ENCODE peak calls at places on chromosomes 7 and 10, in eight cellular contexts. One of them, this sample, is unnamed. For H3K4me1 and H3K9me3, the result is how much of the 10 kb centered on the place peaks cover.

GRCh38 chr7:99030145-99030856 is 113.6 kb downstream of the SMURF1 start:
- DNase-seq in adrenal gland: peak
- DNase-seq in breast epithelium: peak
- DNase-seq in tibial artery: no peak
- DNase-seq in iPS DF 6.9: no peak
- DNase-seq in MM.1S: no peak
- DNase-seq in right cardiac atrium: no peak
- DNase-seq in HCT116: no peak
- DNase-seq in this sample: no peak

GRCh38 chr10:86681047-86681446 is 12.7 kb downstream of the LDB3 start:
- DNase-seq in adrenal gland: no peak
- DNase-seq in breast epithelium: no peak
- DNase-seq in tibial artery: no peak
- DNase-seq in iPS DF 6.9: no peak
- DNase-seq in MM.1S: no peak
- DNase-seq in right cardiac atrium: peak
- DNase-seq in HCT116: no peak
- DNase-seq in this sample: no peak

GRCh38 chr10:78199019-78199418 is 165.4 kb downstream of the RPS24 start:
- DNase-seq in adrenal gland: no peak
- DNase-seq in breast epithelium: no peak
- DNase-seq in tibial artery: no peak
- DNase-seq in iPS DF 6.9: no peak
- DNase-seq in MM.1S: no peak
- DNase-seq in right cardiac atrium: no peak
- DNase-seq in HCT116: no peak
- DNase-seq in this sample: no peak

GRCh38 chr10:30114871-30115270 is 55.5 kb upstream of the JCAD start:
- DNase-seq in adrenal gland: no peak
- DNase-seq in breast epithelium: no peak
- DNase-seq in tibial artery: peak
- DNase-seq in iPS DF 6.9: no peak
- DNase-seq in MM.1S: no peak
- DNase-seq in right cardiac atrium: no peak
- DNase-seq in HCT116: no peak
- DNase-seq in this sample: no peak

GRCh38 chr10:95567903-95568630 is 6.9 kb upstream of the SORBS1 start:
- DNase-seq in adrenal gland: no peak
- DNase-seq in breast epithelium: no peak
- DNase-seq in tibial artery: no peak
- DNase-seq in iPS DF 6.9: no peak
- DNase-seq in MM.1S: no peak
- DNase-seq in right cardiac atrium: no peak
- DNase-seq in HCT116: no peak
- DNase-seq in this sample: peak

GRCh38 chr7:8564296-8564695 is 130.9 kb downstream of the NXPH1 start:
- DNase-seq in adrenal gland: no peak
- DNase-seq in breast epithelium: no peak
- DNase-seq in tibial artery: no peak
- DNase-seq in iPS DF 6.9: no peak
- DNase-seq in MM.1S: no peak
- DNase-seq in right cardiac atrium: no peak
- DNase-seq in HCT116: no peak
- DNase-seq in this sample: no peak

GRCh38 chr7:135761751-135762488 is 13.3 kb upstream of the FAM180A start:
- DNase-seq in adrenal gland: peak
- DNase-seq in breast epithelium: no peak
- DNase-seq in tibial artery: peak
- DNase-seq in iPS DF 6.9: no peak
- DNase-seq in MM.1S: no peak
- DNase-seq in right cardiac atrium: no peak
- DNase-seq in HCT116: no peak
- DNase-seq in this sample: no peak

GRCh38 chr10:48946891-48947500 is 7.4 kb upstream of the LRRC18 start:
- DNase-seq in adrenal gland: no peak
- DNase-seq in breast epithelium: no peak
- DNase-seq in tibial artery: no peak
- DNase-seq in iPS DF 6.9: no peak
- DNase-seq in MM.1S: no peak
- DNase-seq in right cardiac atrium: no peak
- DNase-seq in HCT116: no peak
- DNase-seq in this sample: no peak

GRCh38 chr7:33334349-33334748 is 205.0 kb downstream of the BBS9 start:
- DNase-seq in adrenal gland: no peak
- DNase-seq in breast epithelium: no peak
- DNase-seq in tibial artery: no peak
- DNase-seq in iPS DF 6.9: peak
- DNase-seq in MM.1S: no peak
- DNase-seq in right cardiac atrium: no peak
- DNase-seq in HCT116: peak
- DNase-seq in this sample: peak

GRCh38 chr10:79446451-79447020 is 1.1 kb upstream of the ZCCHC24 start:
- DNase-seq in adrenal gland: peak
- DNase-seq in breast epithelium: peak
- DNase-seq in tibial artery: peak
- DNase-seq in iPS DF 6.9: no peak
- DNase-seq in MM.1S: no peak
- DNase-seq in right cardiac atrium: peak
- DNase-seq in HCT116: no peak
- DNase-seq in this sample: peak

GRCh38 chr10:618229-618989 is 71.1 kb downstream of the DIP2C start:
- DNase-seq in adrenal gland: no peak
- DNase-seq in breast epithelium: no peak
- DNase-seq in tibial artery: no peak
- DNase-seq in iPS DF 6.9: no peak
- DNase-seq in MM.1S: no peak
- DNase-seq in right cardiac atrium: no peak
- DNase-seq in HCT116: no peak
- DNase-seq in this sample: no peak

GRCh38 chr7:92955081-92955480 is 118.7 kb upstream of the CDK6 start:
- DNase-seq in adrenal gland: no peak
- DNase-seq in breast epithelium: no peak
- DNase-seq in tibial artery: no peak
- DNase-seq in iPS DF 6.9: no peak
- DNase-seq in MM.1S: no peak
- DNase-seq in right cardiac atrium: no peak
- DNase-seq in HCT116: no peak
- DNase-seq in this sample: no peak

GRCh38 chr10:3136763-3137611 is 35.6 kb downstream of the PITRM1 start:
- DNase-seq in adrenal gland: no peak
- DNase-seq in breast epithelium: no peak
- DNase-seq in tibial artery: peak
- DNase-seq in iPS DF 6.9: no peak
- DNase-seq in MM.1S: no peak
- DNase-seq in right cardiac atrium: peak
- DNase-seq in HCT116: no peak
- DNase-seq in this sample: no peak

GRCh38 chr7:155470686-155471638 is 13.0 kb downstream of the EN2 start:
- DNase-seq in adrenal gland: no peak
- DNase-seq in breast epithelium: peak
- DNase-seq in tibial artery: no peak
- DNase-seq in iPS DF 6.9: no peak
- DNase-seq in MM.1S: no peak
- DNase-seq in right cardiac atrium: no peak
- DNase-seq in HCT116: no peak
- DNase-seq in this sample: no peak

GRCh38 chr7:108442039-108442568 is 14.1 kb downstream of the NRCAM start:
- DNase-seq in adrenal gland: no peak
- DNase-seq in breast epithelium: no peak
- DNase-seq in tibial artery: no peak
- DNase-seq in iPS DF 6.9: no peak
- DNase-seq in MM.1S: no peak
- DNase-seq in right cardiac atrium: no peak
- DNase-seq in HCT116: peak
- DNase-seq in this sample: no peak

GRCh38 chr7:5425507-5426225 is 2.0 kb upstream of the TNRC18 start:
- DNase-seq in adrenal gland: peak
- DNase-seq in breast epithelium: no peak
- DNase-seq in tibial artery: peak
- DNase-seq in iPS DF 6.9: no peak
- DNase-seq in MM.1S: no peak
- DNase-seq in right cardiac atrium: peak
- DNase-seq in HCT116: no peak
- DNase-seq in this sample: peak

GRCh38 chr7:50791363-50791762 is 8.7 kb upstream of the GRB10 start:
- DNase-seq in adrenal gland: no peak
- DNase-seq in breast epithelium: no peak
- DNase-seq in tibial artery: no peak
- DNase-seq in iPS DF 6.9: no peak
- DNase-seq in MM.1S: no peak
- DNase-seq in right cardiac atrium: no peak
- DNase-seq in HCT116: no peak
- DNase-seq in this sample: no peak
- H3K4me3 ChIP-seq in adrenal gland: peak
- H3K4me3 ChIP-seq in breast epithelium: peak
- H3K4me3 ChIP-seq in tibial artery: peak
- H3K4me3 ChIP-seq in iPS DF 6.9: no peak
- H3K4me3 ChIP-seq in MM.1S: no peak
- H3K4me3 ChIP-seq in right cardiac atrium: peak
- H3K4me3 ChIP-seq in HCT116: no peak
- H3K4me3 ChIP-seq in this sample: no peak

DNA sequence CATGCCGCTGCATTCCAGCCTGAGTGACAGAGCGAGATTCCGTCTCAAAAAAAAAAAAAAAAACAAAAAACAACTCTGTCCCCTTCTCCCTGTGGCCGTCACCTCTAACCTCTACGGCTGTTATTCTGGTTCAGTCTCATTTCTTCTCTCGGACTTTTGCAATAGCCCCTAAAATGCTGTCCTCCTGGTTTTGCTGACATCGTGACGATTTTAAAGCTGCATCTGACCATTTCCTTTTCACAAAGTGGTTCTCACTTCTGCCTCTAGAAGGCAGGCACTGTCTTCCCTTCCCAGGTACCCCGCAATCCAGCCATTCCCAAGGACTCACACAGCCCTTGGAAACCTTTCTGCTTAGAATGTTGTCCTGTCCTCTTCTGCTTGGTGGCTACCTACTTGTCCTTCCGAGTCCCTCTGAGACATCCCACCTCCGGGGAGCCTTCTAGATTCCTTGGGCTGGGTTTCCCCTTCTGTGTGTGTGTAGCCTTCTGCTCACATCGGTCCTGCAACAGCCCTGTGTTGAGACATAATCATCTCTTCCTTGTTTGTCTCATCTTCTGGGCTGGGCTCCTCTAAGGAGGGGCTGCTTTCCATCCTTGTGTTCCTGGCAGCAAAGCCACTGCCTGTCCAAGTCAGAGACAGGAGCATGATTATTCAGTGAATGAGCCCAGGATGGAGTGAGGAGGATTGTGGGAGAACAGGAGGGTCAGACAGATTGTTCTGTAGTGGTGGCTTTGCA is 83.1 kb downstream of the GRK5 start:
- DNase-seq in adrenal gland: no peak
- DNase-seq in breast epithelium: no peak
- DNase-seq in tibial artery: no peak
- DNase-seq in iPS DF 6.9: no peak
- DNase-seq in MM.1S: no peak
- DNase-seq in right cardiac atrium: no peak
- DNase-seq in HCT116: no peak
- DNase-seq in this sample: no peak
- H3K4me1 ChIP-seq in adrenal gland: under half
- H3K4me1 ChIP-seq in breast epithelium: under half
- H3K4me1 ChIP-seq in tibial artery: half or more
- H3K4me1 ChIP-seq in iPS DF 6.9: under half
- H3K4me1 ChIP-seq in MM.1S: under half
- H3K4me1 ChIP-seq in right cardiac atrium: under half
- H3K4me1 ChIP-seq in HCT116: under half
- H3K4me1 ChIP-seq in this sample: under half

DNA sequence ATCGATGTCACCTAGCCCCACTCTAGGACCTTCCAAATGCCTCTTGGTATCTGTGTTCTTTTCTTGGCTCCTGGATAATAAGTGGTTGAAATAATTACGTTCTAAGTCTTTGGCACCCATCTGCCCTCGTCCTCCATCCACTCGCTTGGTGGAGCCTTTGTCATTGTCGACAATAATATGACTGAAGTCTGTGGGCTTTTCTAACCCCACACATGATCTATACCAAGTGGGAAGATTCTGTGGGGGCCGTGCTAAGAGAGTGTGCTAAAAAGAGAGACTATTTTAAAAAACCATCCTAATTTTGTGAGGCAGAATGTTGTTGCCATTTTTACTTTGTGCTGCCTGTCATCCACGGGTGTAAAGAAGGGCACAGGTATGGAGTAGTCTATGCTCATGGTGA is 113.1 kb downstream of the GALNT17 start:
- DNase-seq in adrenal gland: no peak
- DNase-seq in breast epithelium: no peak
- DNase-seq in tibial artery: no peak
- DNase-seq in iPS DF 6.9: no peak
- DNase-seq in MM.1S: no peak
- DNase-seq in right cardiac atrium: no peak
- DNase-seq in HCT116: no peak
- DNase-seq in this sample: no peak
- H3K9me3 ChIP-seq in adrenal gland: under half
- H3K9me3 ChIP-seq in breast epithelium: under half
- H3K9me3 ChIP-seq in tibial artery: under half
- H3K9me3 ChIP-seq in iPS DF 6.9: under half
- H3K9me3 ChIP-seq in MM.1S: under half
- H3K9me3 ChIP-seq in right cardiac atrium: under half
- H3K9me3 ChIP-seq in HCT116: under half
- H3K9me3 ChIP-seq in this sample: under half

GRCh38 chr10:127734753-127735152 is 2.2 kb upstream of the FOXI2 start:
- DNase-seq in adrenal gland: no peak
- DNase-seq in breast epithelium: no peak
- DNase-seq in tibial artery: no peak
- DNase-seq in iPS DF 6.9: no peak
- DNase-seq in MM.1S: no peak
- DNase-seq in right cardiac atrium: no peak
- DNase-seq in HCT116: no peak
- DNase-seq in this sample: no peak

GRCh38 chr10:127736222-127736914 is 617 bp upstream of the FOXI2 start:
- DNase-seq in adrenal gland: no peak
- DNase-seq in breast epithelium: no peak
- DNase-seq in tibial artery: no peak
- DNase-seq in iPS DF 6.9: no peak
- DNase-seq in MM.1S: no peak
- DNase-seq in right cardiac atrium: no peak
- DNase-seq in HCT116: no peak
- DNase-seq in this sample: no peak

GRCh38 chr10:127735723-127736221 is 1.2 kb upstream of the FOXI2 start:
- DNase-seq in adrenal gland: no peak
- DNase-seq in breast epithelium: no peak
- DNase-seq in tibial artery: no peak
- DNase-seq in iPS DF 6.9: no peak
- DNase-seq in MM.1S: no peak
- DNase-seq in right cardiac atrium: no peak
- DNase-seq in HCT116: no peak
- DNase-seq in this sample: no peak

GRCh38 chr10:127736915-127737562 is at the start of gene FOXI2:
- DNase-seq in adrenal gland: no peak
- DNase-seq in breast epithelium: no peak
- DNase-seq in tibial artery: no peak
- DNase-seq in iPS DF 6.9: no peak
- DNase-seq in MM.1S: no peak
- DNase-seq in right cardiac atrium: no peak
- DNase-seq in HCT116: no peak
- DNase-seq in this sample: no peak

DNA sequence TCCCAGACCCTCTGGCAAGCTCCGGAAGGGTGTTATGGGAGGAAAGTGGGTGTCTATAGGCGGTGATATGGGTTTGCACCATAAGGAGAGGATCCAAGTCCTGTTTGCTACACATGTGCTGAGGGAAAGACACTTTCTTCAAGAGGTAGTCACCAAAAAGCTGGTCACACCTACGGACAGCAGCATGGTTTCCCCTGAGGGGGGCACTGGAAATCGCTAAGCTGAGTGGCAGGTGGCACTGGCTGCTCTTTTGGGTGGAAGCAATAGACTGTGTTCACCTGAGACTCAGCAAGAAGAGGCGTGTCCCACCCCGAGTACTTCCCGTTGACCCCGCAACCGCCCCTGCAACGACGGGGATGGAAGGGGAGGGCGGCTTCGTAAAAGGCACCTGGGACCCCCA is 1.8 kb upstream of the FOXI2 start:
- DNase-seq in adrenal gland: no peak
- DNase-seq in breast epithelium: no peak
- DNase-seq in tibial artery: no peak
- DNase-seq in iPS DF 6.9: no peak
- DNase-seq in MM.1S: no peak
- DNase-seq in right cardiac atrium: no peak
- DNase-seq in HCT116: no peak
- DNase-seq in this sample: no peak
- H3K4me3 ChIP-seq in adrenal gland: no peak
- H3K4me3 ChIP-seq in breast epithelium: no peak
- H3K4me3 ChIP-seq in tibial artery: no peak
- H3K4me3 ChIP-seq in iPS DF 6.9: no peak
- H3K4me3 ChIP-seq in MM.1S: no peak
- H3K4me3 ChIP-seq in right cardiac atrium: no peak
- H3K4me3 ChIP-seq in HCT116: no peak
- H3K4me3 ChIP-seq in this sample: no peak